ENCODE peak calls at places on chromosomes 6 and 20, in six cellular contexts. N is GM12878, E is H1, X is GM12891, D is HepG2, T is K562. S is an unnamed sample.

GRCh38 chr6:22610127-22610526 is 40.8 kb downstream of the HDGFL1 start:
- DNase-seq in D (no peak), X (no peak), E (no peak), N (no peak), T (no peak), S (no peak)

GRCh38 chr6:4466260-4466659 is 309.9 kb upstream of the CDYL start:
- DNase-seq in N (no peak), T (no peak), D (no peak), E (no peak), X (no peak), S (no peak)

GRCh38 chr6:43604174-43604573 is 24.9 kb downstream of the GTPBP2 start:
- DNase-seq in D (no peak), E (no peak), N (no peak), X (no peak), T (no peak), S (no peak)

GRCh38 chr6:111651185-111652034 is 45.7 kb upstream of the TRAF3IP2 start:
- DNase-seq in X (no peak), E (no peak), N (no peak), D (no peak), T (no peak), S (no peak)

GRCh38 chr6:49555951-49556350 is 5.5 kb downstream of the C6orf141 start:
- DNase-seq in E (no peak), T (no peak), X (no peak), D (no peak), N (no peak), S (no peak)

GRCh38 chr6:48826884-48827701 is 636.0 kb downstream of the MMUT start:
- DNase-seq in E (no peak), T (no peak), X (no peak), N (no peak), D (no peak), S (no peak)

GRCh38 chr6:27178001-27178730 is 69.3 kb upstream of the PRSS16 start:
- DNase-seq in D (peak), T (no peak), E (no peak), X (no peak), N (peak), S (no peak)

GRCh38 chr6:44258921-44259320 is 1.6 kb upstream of the SLC35B2 start:
- DNase-seq in D (no peak), X (no peak), N (no peak), E (no peak), T (no peak), S (no peak)

GRCh38 chr6:159533568-159533967 is 159.5 kb downstream of the SOD2 start:
- DNase-seq in T (no peak), D (no peak), X (no peak), E (no peak), N (no peak), S (no peak)

GRCh38 chr20:18628330-18628941 is 40.6 kb downstream of the DTD1 start:
- DNase-seq in D (peak), E (peak), T (peak), X (no peak), N (no peak), S (no peak)

GRCh38 chr6:16982827-16983226 is 119.0 kb upstream of the STMND1 start:
- DNase-seq in D (no peak), X (peak), T (no peak), E (no peak), N (peak), S (no peak)

GRCh38 chr6:110232456-110232855 is 52.2 kb downstream of the CDC40 start:
- DNase-seq in X (no peak), N (no peak), D (no peak), E (no peak), T (no peak), S (no peak)

GRCh38 chr6:153947817-153948447 is 91.1 kb upstream of the OPRM1 start:
- DNase-seq in N (no peak), T (peak), X (no peak), D (peak), E (peak), S (no peak)

GRCh38 chr6:130050230-130050629 is 31.8 kb downstream of the L3MBTL3 start:
- DNase-seq in D (no peak), X (no peak), E (no peak), T (no peak), N (no peak), S (no peak)

GRCh38 chr6:166625356-166625755 is 1.7 kb downstream of the RPS6KA2 start:
- DNase-seq in X (no peak), D (no peak), T (no peak), E (no peak), N (no peak), S (no peak)

GRCh38 chr6:4451718-4452117 is 316.3 kb upstream of the ECI2 start:
- DNase-seq in X (no peak), T (no peak), N (no peak), E (no peak), D (no peak), S (no peak)

GRCh38 chr6:92201618-92202017 is 1217.7 kb downstream of the EPHA7 start:
- DNase-seq in T (no peak), D (no peak), E (no peak), N (no peak), X (no peak), S (no peak)

GRCh38 chr6:151502499-151502898 is 8.7 kb downstream of the CCDC170 start:
- DNase-seq in N (no peak), T (no peak), D (no peak), E (no peak), X (no peak), S (no peak)

GRCh38 chr20:58044286-58044685 is 184.2 kb downstream of the ANKRD60 start:
- DNase-seq in E (no peak), D (no peak), T (no peak), X (no peak), N (no peak), S (no peak)

GRCh38 chr6:159042003-159042823 is 2.6 kb downstream of the TAGAP start:
- DNase-seq in X (no peak), T (peak), N (peak), D (peak), E (peak), S (no peak)

GRCh38 chr6:156948807-156949206 is 171.6 kb downstream of the ARID1B start:
- DNase-seq in E (no peak), D (no peak), N (no peak), T (no peak), X (no peak), S (no peak)

GRCh38 chr6:156396791-156397418 is 380.3 kb upstream of the ARID1B start:
- DNase-seq in N (no peak), X (peak), T (no peak), E (peak), D (no peak), S (peak)

GRCh38 chr20:33732166-33732970 is 572 bp downstream of the ZNF341 start:
- DNase-seq in D (peak), E (no peak), X (peak), T (peak), N (peak), S (peak)

GRCh38 chr6:11194399-11195274 is 37.8 kb downstream of the NEDD9 start:
- DNase-seq in E (no peak), D (no peak), X (no peak), N (no peak), T (no peak), S (no peak)

GRCh38 chr6:90809035-90809434 is 222.2 kb upstream of the MAP3K7 start:
- DNase-seq in T (no peak), E (no peak), N (no peak), D (no peak), X (no peak), S (no peak)

GRCh38 chr6:11714798-11715285 is 63.8 kb downstream of the ADTRP start:
- DNase-seq in N (no peak), E (no peak), T (no peak), X (no peak), D (no peak), S (no peak)

GRCh38 chr6:168347053-168347452 is 27.5 kb upstream of the DACT2 start:
- DNase-seq in D (no peak), X (no peak), N (no peak), T (no peak), E (no peak), S (no peak)

GRCh38 chr20:51749674-51750036 is 18.5 kb downstream of the ATP9A start:
- DNase-seq in D (no peak), E (no peak), T (no peak), N (no peak), X (no peak), S (no peak)

GRCh38 chr6:63582579-63583231 is 10.4 kb downstream of the LOC128125822 start:
- DNase-seq in X (no peak), T (no peak), D (no peak), N (no peak), E (no peak), S (no peak)

GRCh38 chr6:18154507-18155272 is at the start of gene TPMT:
- DNase-seq in E (no peak), D (no peak), T (peak), X (no peak), N (no peak), S (no peak)

GRCh38 chr20:42366626-42367025 is 748.4 kb upstream of the CHD6 start:
- DNase-seq in D (no peak), E (no peak), X (no peak), N (no peak), T (no peak), S (no peak)

GRCh38 chr6:20655317-20655716 is 121.1 kb downstream of the CDKAL1 start:
- DNase-seq in T (no peak), E (no peak), D (no peak), X (no peak), N (no peak), S (no peak)

GRCh38 chr6:53241936-53242335 is 93.3 kb upstream of the GCM1 start:
- DNase-seq in X (no peak), D (no peak), E (no peak), T (no peak), N (no peak), S (no peak)
- TF ChIP-seq TAF1 in X (no peak), D (no peak), E (no peak), T (no peak), N (no peak), S (no peak)

GRCh38 chr6:75492769-75493168 is 831 bp downstream of the FILIP1 start:
- DNase-seq in T (no peak), D (no peak), N (peak), E (no peak), X (no peak), S (no peak)

GRCh38 chr6:75491302-75491701 is 2.3 kb downstream of the FILIP1 start:
- DNase-seq in D (no peak), N (no peak), E (no peak), X (no peak), T (no peak), S (no peak)

GRCh38 chr6:75494290-75494689 is 690 bp upstream of the FILIP1 start:
- DNase-seq in E (no peak), T (no peak), X (no peak), D (no peak), N (no peak), S (no peak)

GRCh38 chr6:75489025-75489424 is 4.6 kb downstream of the FILIP1 start:
- DNase-seq in E (no peak), D (no peak), X (no peak), T (no peak), N (no peak), S (no peak)

GRCh38 chr6:75493400-75494064 is at the start of gene FILIP1:
- DNase-seq in D (no peak), E (no peak), N (no peak), X (no peak), T (peak), S (no peak)
- TF ChIP-seq POLR2A in D (no peak), E (no peak), N (no peak), X (no peak), T (no peak), S (no peak)

DNA sequence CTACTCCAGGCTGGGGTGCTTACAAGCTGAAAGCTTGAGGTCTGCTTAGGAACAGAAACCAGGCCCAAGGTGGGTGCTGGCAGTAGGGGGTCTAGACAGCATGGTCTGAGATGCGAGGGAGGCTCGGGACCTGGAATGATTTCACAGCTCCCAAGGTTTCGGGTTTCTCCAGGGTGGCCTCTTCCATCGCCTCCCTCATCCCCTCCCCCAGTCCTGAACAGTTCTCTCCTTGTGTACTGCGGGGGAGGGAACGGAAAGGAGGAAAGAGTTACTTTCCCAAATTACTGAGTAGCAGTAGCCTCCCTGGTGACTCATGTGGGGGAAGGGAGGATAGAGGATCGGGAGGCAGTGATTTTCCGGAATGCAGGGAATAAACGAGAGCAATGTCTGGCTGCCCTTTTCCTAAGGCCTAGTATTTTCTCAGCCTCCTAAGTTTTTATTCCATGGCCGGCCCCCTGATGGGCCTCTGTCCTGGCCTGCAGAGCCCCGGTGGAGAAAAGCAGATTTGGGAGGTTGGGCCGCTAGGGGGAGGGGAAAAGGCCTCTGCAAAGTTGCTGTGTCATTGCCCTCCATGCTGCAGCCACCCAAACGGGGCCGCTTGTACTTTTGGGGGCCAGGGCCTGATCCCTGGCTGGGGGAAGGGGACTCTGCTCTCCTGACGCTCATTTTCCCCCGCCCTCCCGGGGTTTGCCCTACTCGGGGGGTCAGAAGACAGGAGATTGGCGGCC is 1.5 kb downstream of the BRD2 start:
- DNase-seq in N (no peak), D (peak), X (no peak), E (no peak), T (peak), S (no peak)
- TF ChIP-seq POLR2AphosphoS5 in N (peak), D (no peak), X (no peak), E (no peak), T (peak), S (no peak)

DNA sequence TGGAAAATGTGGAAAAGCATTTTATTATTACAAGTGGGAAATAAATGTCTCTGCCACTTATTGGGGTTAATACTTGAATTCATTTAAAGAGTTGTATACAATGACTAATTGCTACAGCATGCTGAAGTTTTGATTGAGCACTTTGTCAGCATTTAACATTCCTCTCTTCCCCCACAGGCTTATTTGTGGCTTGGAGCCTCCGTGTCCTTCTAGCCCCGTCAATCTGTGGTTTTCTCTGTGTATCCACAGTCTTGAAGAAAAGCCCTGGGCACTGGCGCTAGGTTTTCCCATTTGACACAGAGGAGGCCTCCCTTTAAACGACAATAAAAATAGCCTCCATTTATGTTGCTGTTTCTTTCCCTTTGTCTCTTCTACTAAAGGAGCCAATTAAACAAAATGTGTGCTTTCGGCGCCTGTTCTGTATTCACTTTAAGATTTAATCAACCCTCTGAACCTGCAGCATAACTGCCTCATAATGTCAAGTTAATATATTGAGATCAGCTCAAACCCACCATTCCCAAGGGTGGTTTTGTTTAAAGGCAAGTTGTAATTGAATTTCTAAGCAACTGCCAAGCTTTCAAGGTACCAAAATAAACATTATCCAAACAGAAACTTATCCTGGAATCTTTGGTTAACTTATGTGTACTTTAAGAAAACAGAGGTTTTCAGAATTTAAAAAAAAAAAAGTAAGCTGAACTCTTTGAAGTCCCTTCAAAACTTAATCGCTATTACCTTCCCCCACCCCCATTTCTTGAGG is 326.6 kb upstream of the RNF24 start:
- DNase-seq in N (no peak), E (no peak), D (no peak), X (no peak), T (no peak), S (no peak)
- TF ChIP-seq TAF1 in N (no peak), E (no peak), D (no peak), X (no peak), T (no peak), S (no peak)

DNA sequence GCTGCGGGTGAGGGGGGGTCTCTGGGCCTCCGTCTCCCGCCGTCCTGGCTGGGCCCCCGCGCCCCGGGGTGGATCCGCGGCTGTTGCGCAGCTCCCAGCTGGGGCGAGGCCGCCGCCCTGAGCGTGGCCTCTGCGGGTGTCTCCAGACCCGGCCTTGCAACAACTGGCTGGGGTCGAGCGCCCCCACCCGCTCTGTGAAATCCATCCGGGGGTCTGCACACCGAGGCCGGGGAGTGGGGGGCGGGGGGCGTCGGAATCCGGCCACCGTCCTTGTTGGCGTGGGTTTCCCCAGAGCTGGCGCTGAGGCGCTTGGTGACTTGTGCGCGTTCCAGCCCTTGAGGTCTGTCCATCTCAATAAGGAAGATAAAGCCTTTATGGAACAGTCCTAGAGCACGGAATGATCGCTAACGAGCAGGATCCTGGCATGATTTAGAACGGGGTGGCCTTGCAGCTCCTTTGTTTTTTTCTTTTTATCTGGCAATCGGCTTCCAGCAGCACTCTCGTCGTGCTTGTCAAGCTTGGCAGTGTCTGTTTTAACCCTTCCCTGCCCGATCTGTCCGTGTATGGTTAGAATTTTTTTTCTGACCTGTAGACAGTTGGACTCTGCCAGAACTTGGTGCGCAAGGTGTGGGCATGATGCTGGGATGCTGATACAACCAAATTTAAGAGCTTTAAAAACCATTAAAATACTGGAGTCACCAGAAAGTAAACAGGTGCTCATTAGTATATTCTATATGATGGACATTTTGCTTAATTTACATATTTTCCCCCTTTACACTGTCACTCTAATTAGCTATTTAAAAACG is 675 bp downstream of the DSTN start:
- DNase-seq in N (no peak), X (peak), T (peak), D (peak), E (no peak), S (peak)
- TF ChIP-seq POLR2A in N (no peak), X (no peak), T (no peak), D (no peak), E (no peak), S (no peak)

GRCh38 chr6:41960026-41960425 is 18.4 kb upstream of the CCND3 start:
- DNase-seq in N (no peak), T (peak), D (no peak), X (no peak), E (no peak), S (no peak)

GRCh38 chr6:41964201-41964887 is 22.7 kb upstream of the CCND3 start:
- DNase-seq in T (no peak), E (no peak), D (no peak), N (no peak), X (no peak), S (no peak)

GRCh38 chr6:41965429-41966213 is 24.0 kb upstream of the CCND3 start:
- DNase-seq in D (peak), E (peak), X (no peak), N (no peak), T (no peak), S (no peak)

GRCh38 chr6:41966214-41966920 is 24.8 kb upstream of the CCND3 start:
- DNase-seq in T (no peak), D (no peak), X (no peak), N (no peak), E (no peak), S (no peak)

GRCh38 chr6:41963371-41963770 is 21.8 kb upstream of the CCND3 start:
- DNase-seq in D (peak), N (no peak), T (no peak), E (no peak), X (no peak), S (no peak)
- TF ChIP-seq POLR2AphosphoS5 in D (no peak), N (no peak), T (no peak), E (no peak), X (no peak), S (no peak)

GRCh38 chr20:45857836-45858250 is 429 bp downstream of the ZSWIM3 start:
- DNase-seq in E (no peak), N (peak), D (no peak), X (peak), T (peak), S (peak)
- TF ChIP-seq TAF1 in E (no peak), N (no peak), D (no peak), X (no peak), T (no peak), S (no peak)

GRCh38 chr20:20734475-20734948 is 22.1 kb upstream of the RALGAPA2 start:
- DNase-seq in X (no peak), D (no peak), E (no peak), T (no peak), N (peak), S (no peak)
- TF ChIP-seq POLR2A in X (no peak), D (no peak), E (no peak), T (no peak), N (no peak), S (no peak)

GRCh38 chr20:61126369-61127195 is 125.5 kb upstream of the CDH4 start:
- DNase-seq in E (no peak), D (no peak), N (no peak), X (no peak), T (no peak), S (no peak)
- TF ChIP-seq POLR2AphosphoS5 in E (no peak), D (no peak), N (no peak), X (no peak), T (no peak), S (no peak)

GRCh38 chr6:136742125-136742524 is 50.2 kb downstream of the MAP3K5 start:
- DNase-seq in X (no peak), T (no peak), D (no peak), E (no peak), N (no peak), S (no peak)
- TF ChIP-seq TAF1 in X (no peak), T (no peak), D (no peak), E (no peak), N (no peak), S (no peak)